ENCODE peak calls at places on chromosome 22, in four cellular contexts. L, A, W and K are unnamed samples.

GRCh38 chr22:24406322-24407277 is 20.8 kb upstream of the ADORA2A start:
- DNase-seq in W (no peak), A (no peak), L (no peak), K (no peak)

GRCh38 chr22:48845356-48845936 is 982.2 kb downstream of the BRD1 start:
- DNase-seq in W (no peak), L (no peak), A (no peak), K (no peak)

GRCh38 chr22:27835446-27835845 is 33.9 kb upstream of the MN1 start:
- DNase-seq in A (peak), W (no peak), L (no peak), K (no peak)

GRCh38 chr22:34236527-34236926 is 316.3 kb upstream of the LARGE1 start:
- DNase-seq in L (peak), A (no peak), W (peak), K (no peak)

GRCh38 chr22:23237201-23237798 is 57.0 kb downstream of the BCR start:
- DNase-seq in L (peak), A (no peak), W (no peak), K (no peak)

GRCh38 chr22:36332623-36333331 is 55.0 kb downstream of the MYH9 start:
- DNase-seq in W (peak), L (peak), A (no peak), K (no peak)

GRCh38 chr22:21639359-21639758 is 2.7 kb upstream of the SDF2L1 start:
- DNase-seq in L (no peak), A (no peak), W (no peak), K (no peak)

GRCh38 chr22:32542332-32543019 is 67.9 kb downstream of the FBXO7 start:
- DNase-seq in L (no peak), W (no peak), A (no peak), K (no peak)

GRCh38 chr22:42318967-42319366 is 48.5 kb upstream of the TCF20 start:
- DNase-seq in A (no peak), W (no peak), L (no peak), K (no peak)

GRCh38 chr22:30650508-30651116 is 15.0 kb downstream of the SLC35E4 start:
- DNase-seq in L (no peak), W (no peak), A (no peak), K (no peak)

GRCh38 chr22:46827072-46827780 is 64.8 kb downstream of the TBC1D22A start:
- DNase-seq in A (no peak), L (no peak), W (no peak), K (no peak)

GRCh38 chr22:40043086-40043485 is 48.3 kb downstream of the FAM83F start:
- DNase-seq in W (peak), L (no peak), A (no peak), K (no peak)

GRCh38 chr22:50296658-50297490 is 10.6 kb downstream of the PLXNB2 start:
- DNase-seq in L (no peak), A (no peak), W (no peak), K (no peak)

GRCh38 chr22:49951678-49951985 is 8.9 kb upstream of the PIM3 start:
- DNase-seq in A (no peak), W (no peak), L (no peak), K (no peak)

GRCh38 chr22:27487600-27488450 is 313.7 kb downstream of the MN1 start:
- DNase-seq in A (no peak), L (no peak), W (peak), K (no peak)

GRCh38 chr22:28297504-28297903 is 378.4 kb upstream of the PITPNB start:
- DNase-seq in L (peak), A (no peak), W (peak), K (no peak)

GRCh38 chr22:36252754-36253522 is at the start of gene APOL1:
- DNase-seq in A (no peak), W (peak), L (peak), K (no peak)

GRCh38 chr22:46162285-46162684 is 12.0 kb downstream of the PPARA start:
- DNase-seq in W (no peak), A (no peak), L (no peak), K (no peak)

GRCh38 chr22:21860640-21861039 is 6.8 kb downstream of the MAPK1 start:
- DNase-seq in W (no peak), A (no peak), L (no peak), K (no peak)